ENCODE peak calls at places on chromosomes 1 and 21, in four cellular contexts. C is spleen, V is psoas muscle, U is Peyer's patch. Z is an unnamed sample. For H3K9me3, the result is how much of the 10 kb centered on the place peaks cover.

GRCh38 chr1:114803001-114803400 is 22.5 kb upstream of the SIKE1 start:
- DNase-seq in V (no peak), U (no peak), C (no peak), Z (no peak)

GRCh38 chr1:64320470-64320869 is 117.0 kb downstream of the UBE2U start:
- DNase-seq in C (no peak), V (no peak), U (no peak), Z (no peak)

GRCh38 chr1:154736840-154737239 is 128.9 kb upstream of the ADAR start:
- DNase-seq in C (no peak), U (no peak), V (no peak), Z (no peak)

GRCh38 chr1:205183676-205184335 is 27.7 kb downstream of the DSTYK start:
- DNase-seq in C (no peak), U (no peak), V (no peak), Z (no peak)

GRCh38 chr1:38014724-38015424 is 2.3 kb downstream of the UTP11 start:
- DNase-seq in V (peak), U (no peak), C (no peak), Z (no peak)

GRCh38 chr1:81887421-81887820 is 86.7 kb downstream of the ADGRL2 start:
- DNase-seq in U (no peak), C (no peak), V (no peak), Z (no peak)

GRCh38 chr1:44646711-44647110 is 27.6 kb downstream of the TMEM53 start:
- DNase-seq in U (no peak), C (no peak), V (peak), Z (no peak)

GRCh38 chr1:68339505-68339904 is 107.2 kb upstream of the WLS start:
- DNase-seq in V (no peak), U (no peak), C (no peak), Z (no peak)

GRCh38 chr1:38209986-38210385 is 163.4 kb upstream of the POU3F1 start:
- DNase-seq in V (no peak), C (no peak), U (no peak), Z (no peak)

GRCh38 chr1:117841117-117841650 is 88.2 kb downstream of the GDAP2 start:
- DNase-seq in U (no peak), V (no peak), C (no peak), Z (no peak)

GRCh38 chr1:117838911-117839310 is 90.5 kb downstream of the GDAP2 start:
- DNase-seq in V (no peak), U (no peak), C (no peak), Z (no peak)

GRCh38 chr1:117846674-117847425 is 82.6 kb downstream of the GDAP2 start:
- DNase-seq in V (no peak), U (no peak), C (no peak), Z (no peak)

GRCh38 chr1:117843791-117844190 is 85.6 kb downstream of the GDAP2 start:
- DNase-seq in U (no peak), C (no peak), V (no peak), Z (no peak)

GRCh38 chr1:117842408-117843170 is 86.8 kb downstream of the GDAP2 start:
- DNase-seq in C (no peak), U (no peak), V (no peak), Z (no peak)
- TF ChIP-seq CTCF in C (no peak), U (no peak), V (no peak), Z (no peak)

GRCh38 chr1:30957560-30958222 is 49.1 kb upstream of the SDC3 start:
- DNase-seq in C (no peak), V (no peak), U (no peak), Z (no peak)
- H3K9me3 ChIP-seq in C (under half), V (under half), U (under half), Z (under half)

GRCh38 chr1:46183926-46184557 is 7.8 kb upstream of the P3R3URF start:
- DNase-seq in V (no peak), U (peak), C (no peak), Z (no peak)

GRCh38 chr1:46181343-46182260 is 5.3 kb upstream of the P3R3URF start:
- DNase-seq in U (no peak), V (no peak), C (no peak), Z (no peak)

GRCh38 chr1:46186076-46186475 is 9.8 kb upstream of the P3R3URF start:
- DNase-seq in U (no peak), V (no peak), C (no peak), Z (no peak)

GRCh38 chr1:46184920-46185658 is 8.8 kb upstream of the P3R3URF start:
- DNase-seq in U (no peak), C (no peak), V (no peak), Z (no peak)

GRCh38 chr1:46183119-46183842 is 7.0 kb upstream of the P3R3URF start:
- DNase-seq in V (peak), C (no peak), U (no peak), Z (no peak)
- H3K27ac ChIP-seq in V (peak), C (peak), U (peak), Z (no peak)

GRCh38 chr1:1841575-1841991 is 49.3 kb downstream of the GNB1 start:
- DNase-seq in V (no peak), U (no peak), C (no peak), Z (no peak)
- TF ChIP-seq CTCF in V (no peak), U (peak), C (no peak), Z (no peak)

GRCh38 chr1:4500441-4500840 is 154.0 kb upstream of the AJAP1 start:
- DNase-seq in C (no peak), V (no peak), U (no peak), Z (no peak)

GRCh38 chr1:4494558-4494957 is 159.9 kb upstream of the AJAP1 start:
- DNase-seq in C (no peak), U (no peak), V (no peak), Z (no peak)

DNA sequence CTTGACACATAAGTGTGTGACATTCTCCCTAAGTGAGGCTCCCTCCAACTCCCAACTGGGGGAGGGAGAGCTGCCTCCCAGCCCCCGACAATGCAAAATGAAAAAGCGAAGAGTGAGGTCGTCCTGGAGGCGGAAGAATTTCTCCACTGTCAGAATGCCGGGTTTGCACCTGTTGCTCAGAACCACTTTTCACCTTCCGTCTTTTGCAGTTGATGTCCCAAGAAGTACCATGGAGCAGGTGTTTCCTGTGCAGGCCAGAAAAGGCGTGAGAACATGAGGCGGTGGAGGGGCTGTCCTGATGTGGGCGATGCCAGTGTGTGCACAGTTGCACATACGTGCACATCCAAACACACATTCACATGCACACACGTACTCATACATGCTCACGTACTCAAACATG is 158.6 kb upstream of the AJAP1 start:
- DNase-seq in C (peak), V (no peak), U (no peak), Z (no peak)
- H3K9me3 ChIP-seq in C (under half), V (under half), U (under half), Z (under half)

DNA sequence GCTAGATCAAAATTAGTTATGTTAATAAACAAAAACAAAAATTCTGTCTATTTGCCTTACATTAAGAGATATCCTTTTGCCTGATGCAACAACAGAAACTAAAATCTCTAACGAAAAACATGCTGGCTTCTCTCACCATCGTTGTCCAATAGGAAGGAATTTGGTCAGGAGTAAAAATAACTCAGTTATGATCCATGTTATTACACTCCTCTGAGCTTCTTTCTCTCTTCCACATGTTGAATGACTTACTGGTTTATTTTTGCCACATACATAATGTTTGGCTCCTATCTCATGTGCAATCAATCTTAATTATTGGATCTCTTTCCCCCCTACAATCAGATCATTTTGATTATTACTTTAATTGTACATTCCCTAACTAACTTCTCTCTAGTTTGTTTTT is 688.4 kb downstream of the USP25 start:
- DNase-seq in C (no peak), V (no peak), U (no peak), Z (no peak)
- H3K27ac ChIP-seq in C (no peak), V (peak), U (peak), Z (no peak)

GRCh38 chr1:8154621-8155052 is 128.5 kb upstream of the ERRFI1 start:
- DNase-seq in C (no peak), U (no peak), V (no peak), Z (no peak)

GRCh38 chr1:8159470-8160024 is 133.4 kb upstream of the ERRFI1 start:
- DNase-seq in C (no peak), V (no peak), U (no peak), Z (no peak)

GRCh38 chr1:8155528-8156186 is 129.5 kb upstream of the ERRFI1 start:
- DNase-seq in C (no peak), V (no peak), U (no peak), Z (no peak)

GRCh38 chr1:8158995-8159394 is 132.9 kb upstream of the ERRFI1 start:
- DNase-seq in C (no peak), V (no peak), U (no peak), Z (no peak)

GRCh38 chr1:8157765-8158164 is 131.7 kb upstream of the ERRFI1 start:
- DNase-seq in U (no peak), C (no peak), V (no peak), Z (no peak)
- TF ChIP-seq CTCF in U (no peak), C (no peak), V (no peak), Z (no peak)

DNA sequence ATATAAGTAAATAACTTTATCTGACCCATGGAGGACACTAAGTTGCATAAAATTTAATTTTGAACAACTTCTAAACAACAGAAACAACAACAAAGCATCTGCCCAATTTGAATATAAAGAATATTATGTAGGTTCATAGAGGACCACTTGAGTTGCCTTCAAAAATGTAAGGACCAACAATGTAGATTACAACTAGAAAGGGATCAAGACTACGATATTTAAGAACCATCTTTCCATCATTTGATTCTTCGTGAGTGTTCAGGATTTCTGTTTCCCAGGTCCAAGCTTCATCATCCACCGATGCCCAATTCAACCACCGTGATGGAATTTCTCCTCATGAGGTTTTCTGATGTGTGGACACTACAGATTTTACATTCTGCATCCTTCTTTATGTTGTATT is at the start of gene OR14C36:
- DNase-seq in C (no peak), U (no peak), V (no peak), Z (no peak)
- H3K9me3 ChIP-seq in C (under half), U (under half), V (under half), Z (under half)

DNA sequence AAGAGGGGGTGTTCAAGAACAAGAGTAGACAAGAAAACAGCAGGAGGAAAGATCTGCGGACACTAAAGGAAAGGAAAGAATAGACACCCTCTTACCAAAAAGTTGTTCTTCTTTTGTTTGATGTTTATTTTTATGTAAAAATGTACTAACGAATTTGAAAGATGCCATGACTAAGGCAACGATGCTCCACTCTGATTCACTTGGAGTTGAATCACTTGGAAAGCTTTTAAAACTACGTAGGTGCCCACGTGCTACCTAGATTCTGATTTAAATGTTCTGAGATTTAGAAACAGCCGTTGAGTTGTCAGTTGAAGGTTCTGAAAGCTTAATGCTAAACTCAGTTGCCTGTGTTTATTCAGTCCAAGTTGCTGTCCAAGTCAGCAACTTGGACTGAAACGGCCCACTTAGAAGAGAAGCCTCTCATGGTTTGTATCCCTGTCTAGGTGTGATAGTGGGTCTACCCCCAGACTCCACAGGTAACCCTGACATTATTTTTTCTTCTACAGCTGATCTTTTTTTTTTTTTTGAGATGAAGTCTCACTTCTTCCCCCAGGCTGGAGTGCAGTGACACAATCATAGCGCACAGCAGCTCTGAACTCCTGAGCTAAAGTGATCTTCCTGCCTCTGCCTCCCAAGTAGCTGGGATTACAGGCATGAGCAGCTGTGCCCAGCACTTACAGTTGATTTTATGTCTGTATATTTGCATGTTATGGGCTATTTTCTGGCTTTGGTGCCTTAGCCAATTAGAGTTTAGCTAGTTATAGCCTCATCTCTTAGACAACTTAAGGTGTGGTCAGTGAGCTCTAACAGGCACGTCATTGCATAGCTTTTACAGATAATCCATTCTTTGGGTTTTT is 1.4 kb upstream of the VAMP4 start:
- DNase-seq in U (no peak), V (no peak), C (no peak), Z (no peak)
- H3K27ac ChIP-seq in U (peak), V (peak), C (peak), Z (peak)

GRCh38 chr1:230842801-230843200 is 25.5 kb downstream of the C1orf198 start:
- DNase-seq in V (no peak), U (no peak), C (no peak), Z (no peak)
- TF ChIP-seq CTCF in V (no peak), U (no peak), C (no peak), Z (no peak)

Z was measured in CD4-positive, alpha-beta T cell.